ENCODE peak calls at places on chromosomes 4 and X, in six cellular contexts. O is suprapubic skin, L is fibroblast of pulmonary artery, B is Peyer's patch, R is lower leg skin, P is astrocyte. M is an unnamed sample.

GRCh38 chr4:168451744-168452394 is 28.4 kb downstream of the DDX60L start:
- DNase-seq in O (no peak), L (peak), B (no peak), R (no peak), P (peak), M (no peak)

GRCh38 chr4:84389406-84389805 is 109.7 kb downstream of the NKX6-1 start:
- DNase-seq in O (no peak), L (no peak), B (no peak), R (no peak), P (peak), M (no peak)

GRCh38 chr4:8559011-8559410 is 21.2 kb upstream of the GPR78 start:
- DNase-seq in O (peak), L (no peak), B (no peak), R (no peak), P (no peak), M (no peak)

GRCh38 chrX:101037231-101037630 is 14.7 kb downstream of the TRMT2B start:
- DNase-seq in O (no peak), L (no peak), B (no peak), R (no peak), P (no peak), M (no peak)

GRCh38 chr4:100816646-100817045 is 298.8 kb upstream of the EMCN start:
- DNase-seq in O (no peak), L (no peak), B (no peak), R (no peak), P (no peak), M (no peak)

GRCh38 chrX:22424919-22425318 is 152.2 kb downstream of the CBLL2 start:
- DNase-seq in O (no peak), L (no peak), B (no peak), R (no peak), P (no peak), M (no peak)

GRCh38 chr4:153649572-153649991 is 34.5 kb upstream of the TLR2 start:
- DNase-seq in O (no peak), L (peak), B (no peak), R (no peak), P (peak), M (no peak)

GRCh38 chrX:63258144-63258543 is 93.0 kb downstream of the SPIN4 start:
- DNase-seq in O (no peak), L (no peak), B (no peak), R (no peak), P (peak), M (no peak)

GRCh38 chr4:110198472-110199419 is at the start of gene ELOVL6:
- DNase-seq in O (peak), L (peak), B (peak), R (peak), P (peak), M (peak)

GRCh38 chr4:183722738-183723560 is 63.9 kb downstream of the TRAPPC11 start:
- DNase-seq in O (peak), L (peak), B (peak), R (peak), P (peak), M (no peak)

GRCh38 chr4:183716302-183716701 is 57.2 kb downstream of the TRAPPC11 start:
- DNase-seq in O (no peak), L (no peak), B (no peak), R (no peak), P (no peak), M (no peak)

GRCh38 chr4:183718876-183719275 is 59.8 kb downstream of the TRAPPC11 start:
- DNase-seq in O (no peak), L (no peak), B (no peak), R (no peak), P (no peak), M (no peak)

GRCh38 chr4:183723561-183724228 is 64.6 kb downstream of the TRAPPC11 start:
- DNase-seq in O (no peak), L (no peak), B (no peak), R (no peak), P (no peak), M (no peak)

DNA sequence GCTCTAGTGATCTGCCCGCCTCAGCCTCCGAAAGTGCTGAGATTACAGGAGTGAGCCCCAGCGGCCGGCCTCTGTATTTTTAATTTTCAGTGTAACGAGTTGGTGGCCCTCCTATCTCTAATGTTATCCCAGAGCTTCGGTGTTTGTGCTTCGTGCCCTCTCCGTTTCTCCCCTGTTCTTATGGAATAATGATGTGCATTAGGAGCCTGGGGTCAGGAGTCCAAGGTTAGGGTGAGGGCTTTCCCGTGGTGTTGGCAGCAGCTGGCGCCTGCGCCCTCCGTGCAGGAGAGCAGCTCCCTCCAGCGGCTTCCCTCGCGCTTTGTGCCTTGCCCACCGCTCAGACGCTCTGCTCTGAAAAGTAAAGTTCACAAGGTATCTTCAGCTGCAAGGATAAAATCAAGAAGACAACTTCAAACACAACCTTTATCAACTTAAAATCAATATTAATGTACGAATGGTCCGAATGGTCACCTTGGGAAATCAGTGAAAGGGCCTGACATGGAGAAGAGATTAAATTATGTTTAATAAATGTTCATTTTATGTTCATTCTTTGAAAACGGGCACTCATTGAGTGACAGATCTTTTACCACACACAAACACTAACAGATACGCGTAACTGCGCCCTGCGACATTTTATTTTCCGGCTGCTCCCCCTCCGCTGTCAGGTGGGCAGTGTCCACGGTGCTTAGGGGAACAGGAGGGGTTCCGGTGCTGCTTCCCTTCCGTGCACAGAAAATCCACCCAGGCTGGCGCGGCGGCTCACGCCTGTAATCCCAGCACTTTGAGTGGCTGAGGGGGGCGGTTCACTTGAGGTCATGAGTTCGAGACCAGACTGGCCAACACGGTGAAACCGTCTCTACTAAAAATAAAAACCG is 62.4 kb downstream of the TRAPPC11 start:
- DNase-seq in O (no peak), L (peak), B (peak), R (no peak), P (peak), M (no peak)
- TF ChIP-seq CTCF in O (no peak), L (peak), B (no peak), R (no peak), P (peak), M (peak)

DNA sequence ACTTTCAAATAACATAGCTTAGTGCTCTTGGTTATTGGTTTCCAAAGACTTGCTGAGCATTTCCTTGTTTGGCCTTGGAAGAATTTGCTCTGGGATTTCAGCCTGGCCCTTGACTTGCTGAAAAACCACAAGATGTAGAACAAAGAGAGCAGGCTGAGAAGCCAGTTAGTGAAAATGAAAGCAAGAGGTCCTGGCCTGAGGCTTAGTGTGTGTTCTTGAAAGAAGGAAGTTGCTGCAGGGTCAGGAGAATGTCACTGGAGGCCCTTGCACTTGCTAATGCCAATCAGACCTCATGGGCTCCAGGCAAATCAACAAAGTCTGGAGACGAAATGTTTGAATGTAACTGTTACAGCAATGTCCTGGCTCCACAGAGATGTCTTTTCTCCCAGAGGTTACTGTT is 79.4 kb downstream of the SYNPO2 start:
- DNase-seq in O (no peak), L (peak), B (peak), R (no peak), P (peak), M (peak)
- H3K4me3 ChIP-seq in O (no peak), L (no peak), B (no peak), R (no peak), P (no peak), M (no peak)

GRCh38 chrX:82219129-82219528 is 1017.2 kb downstream of the SH3BGRL start:
- DNase-seq in O (no peak), L (no peak), B (no peak), R (no peak), P (no peak), M (no peak)

DNA sequence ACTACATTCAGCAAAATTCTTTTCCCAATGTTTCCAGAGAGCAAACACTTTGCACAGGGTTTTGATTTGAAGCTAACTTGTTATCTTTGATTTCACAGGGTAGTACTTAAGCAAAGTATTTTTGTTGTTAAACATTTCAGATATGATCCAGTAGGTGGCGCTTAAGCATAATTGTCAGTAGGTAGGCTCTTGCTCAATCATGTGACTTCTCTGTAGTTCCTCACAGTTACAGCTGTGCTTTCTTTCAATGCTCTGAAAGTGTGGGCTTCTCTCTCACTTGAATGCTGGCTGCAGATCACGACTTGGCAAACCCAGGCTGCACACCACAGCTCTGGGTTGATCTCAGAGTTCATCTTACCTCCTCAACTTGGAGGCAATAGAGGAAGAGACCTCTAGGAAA is 1016.5 kb downstream of the SH3BGRL start:
- DNase-seq in O (no peak), L (no peak), B (no peak), R (no peak), P (no peak), M (no peak)
- TF ChIP-seq CTCF in O (no peak), L (no peak), B (no peak), R (no peak), P (no peak), M (peak)

DNA sequence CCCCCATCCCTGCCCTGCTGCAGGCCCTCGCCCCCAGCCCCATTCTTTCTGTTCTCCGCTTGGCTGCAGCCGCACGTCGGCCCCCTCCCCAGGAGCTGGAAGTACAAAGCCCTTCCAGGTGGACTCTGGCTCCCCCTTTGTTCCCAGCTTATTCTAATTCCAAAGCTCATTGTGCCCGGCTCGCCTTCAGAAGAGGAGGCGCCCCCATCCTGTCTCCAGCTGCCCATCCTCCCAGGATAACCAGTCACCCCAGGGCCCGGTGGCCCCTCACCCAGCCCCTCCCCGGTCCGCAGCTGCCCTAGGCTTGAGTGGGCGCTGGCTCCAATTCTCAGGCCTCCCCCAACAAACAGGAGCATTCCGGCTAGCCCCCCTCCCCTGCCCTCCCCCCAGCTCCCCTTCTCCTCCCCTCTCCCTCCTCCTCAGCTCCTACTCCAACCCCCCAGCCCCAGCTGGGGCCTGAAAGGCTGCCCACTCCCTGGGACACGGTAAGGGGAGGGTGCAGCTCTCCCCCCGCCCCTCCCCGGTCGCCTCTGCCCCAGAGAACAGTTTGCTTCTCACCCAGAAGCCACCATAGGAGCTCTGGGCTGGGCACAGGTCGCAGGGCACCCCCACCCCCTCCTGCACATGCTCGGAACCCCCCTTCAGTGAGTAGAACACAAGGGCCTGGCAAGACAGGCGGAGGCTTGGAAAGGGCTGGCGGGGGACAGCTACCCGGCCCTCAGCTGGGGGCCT is 3.1 kb upstream of the SLC6A8 start:
- DNase-seq in O (peak), L (no peak), B (no peak), R (peak), P (no peak), M (no peak)
- H3K4me3 ChIP-seq in O (no peak), L (no peak), B (no peak), R (no peak), P (no peak), M (no peak)

DNA sequence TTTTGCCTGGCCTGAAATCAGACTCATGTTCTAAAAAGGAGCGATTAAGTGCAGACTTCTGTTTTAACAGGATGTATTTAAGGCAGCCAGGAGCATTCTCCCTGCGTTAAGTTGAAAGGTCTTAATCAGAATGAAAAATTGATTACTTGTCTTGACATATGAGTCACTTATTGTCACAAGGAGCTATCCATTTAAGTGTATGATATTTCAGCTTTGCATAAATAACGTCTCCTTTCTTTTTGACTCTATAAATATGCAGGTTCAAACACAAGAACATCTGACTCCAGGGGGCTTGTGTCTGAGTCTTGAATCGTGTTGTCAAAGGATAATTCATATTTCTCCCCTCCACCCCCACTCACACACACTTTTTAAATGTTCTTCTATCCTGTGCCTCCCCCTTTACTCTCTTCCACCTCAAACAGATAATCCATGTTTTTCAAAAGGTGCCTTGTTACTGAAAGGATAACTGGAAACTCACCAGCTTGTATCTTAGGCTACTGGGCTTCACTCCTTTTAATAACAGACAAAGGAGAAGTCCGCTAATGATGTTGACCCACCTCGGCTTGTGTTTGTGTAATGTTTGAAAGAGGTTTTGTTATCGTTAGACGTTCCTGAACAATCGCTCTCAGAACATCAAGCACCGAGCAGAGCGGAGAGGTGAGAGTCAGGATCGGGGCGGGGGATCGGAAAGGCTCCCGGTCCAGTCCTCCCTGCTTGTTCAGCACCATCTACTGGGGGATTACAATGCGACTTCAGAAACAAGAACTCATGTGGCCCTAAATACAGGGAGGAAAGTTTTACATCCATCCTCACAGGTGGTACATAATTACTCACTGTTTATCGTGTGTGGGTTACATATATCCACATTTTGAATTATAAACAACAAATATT is 107.5 kb upstream of the RPL34 start:
- DNase-seq in O (no peak), L (peak), B (peak), R (no peak), P (peak), M (peak)
- TF ChIP-seq CTCF in O (no peak), L (peak), B (no peak), R (no peak), P (peak), M (peak)

DNA sequence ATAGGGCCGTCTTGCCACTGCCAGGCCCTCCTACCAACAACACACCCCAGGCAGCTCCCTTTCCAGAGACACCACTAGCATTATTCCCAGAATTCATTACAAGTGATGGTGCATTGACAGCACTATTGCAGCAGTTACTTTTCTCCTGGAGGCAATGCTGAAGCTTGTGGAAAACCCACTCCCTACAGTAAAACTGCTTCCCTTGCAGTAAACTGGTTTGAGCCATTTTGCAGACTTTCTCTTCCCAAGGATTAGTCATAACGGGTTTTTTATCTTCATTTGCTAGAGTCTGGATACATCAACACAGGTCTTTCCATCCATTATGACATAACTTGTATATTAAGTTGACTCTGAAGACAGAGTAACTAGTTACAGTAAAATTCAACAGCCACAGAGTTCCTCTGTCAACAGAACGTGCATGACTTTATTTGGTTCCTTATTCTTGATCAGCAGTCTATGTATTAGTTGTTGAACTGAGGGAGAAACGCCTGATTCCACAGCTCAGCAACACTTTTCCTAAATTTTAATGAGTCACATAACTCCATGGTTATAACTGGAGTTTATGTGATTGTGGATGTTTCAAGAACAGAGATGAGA is 2.2 kb downstream of the ANKRD50 start:
- DNase-seq in O (no peak), L (peak), B (no peak), R (no peak), P (peak), M (no peak)
- H3K4me3 ChIP-seq in O (peak), L (peak), B (no peak), R (no peak), P (peak), M (peak)

M was measured in AG09309.